ENCODE peak calls at places on chromosomes 11 and 22, in ten cellular contexts. E is lower lobe of right lung; Q is GM06990; D is AG04450; Y is upper lobe of right lung; P is SK-MEL-5; U is neural crest cell; X is T-helper 2 cell; R is neuronal stem cell; T is stimulated activated CD4-positive, alpha-beta T cell treated with anti-CD3 and anti-CD28 coated beads, TNF-alpha, amount 100 ng/mL, for 1 hour. G is an unnamed sample.

GRCh38 chr11:119316729-119317591 is at the start of gene MCAM:
- DNase-seq in Y (no peak), E (no peak), D (no peak), P (peak), T (no peak), R (no peak), X (no peak), Q (peak), U (peak), G (peak)

GRCh38 chr11:36628765-36629199 is 30.7 kb upstream of the RAG2 start:
- DNase-seq in Y (no peak), D (no peak), X (no peak), R (no peak), P (no peak), T (no peak), E (no peak), U (no peak), Q (no peak), G (no peak)

GRCh38 chr11:69538840-69539239 is 57.4 kb downstream of the LINC01488 start:
- DNase-seq in R (no peak), U (no peak), T (no peak), Y (peak), E (no peak), P (no peak), X (no peak), D (no peak), Q (no peak), G (no peak)

GRCh38 chr22:46942816-46943783 is 180.7 kb downstream of the TBC1D22A start:
- DNase-seq in P (no peak), R (no peak), U (no peak), E (peak), D (no peak), X (no peak), Y (no peak), Q (no peak), T (no peak), G (peak)

GRCh38 chr11:128852327-128853023 is 14.6 kb downstream of the KCNJ1 start:
- DNase-seq in P (no peak), U (no peak), Q (no peak), D (no peak), Y (no peak), T (no peak), X (no peak), E (no peak), R (no peak), G (peak)

GRCh38 chr11:115817844-115818565 is 313.8 kb upstream of the CADM1 start:
- DNase-seq in X (no peak), Q (no peak), E (no peak), P (no peak), Y (no peak), R (no peak), U (no peak), T (no peak), D (no peak), G (no peak)

GRCh38 chr11:48116843-48117242 is 99.8 kb upstream of the OR4B1 start:
- DNase-seq in D (no peak), T (no peak), E (no peak), P (peak), Y (no peak), R (no peak), U (no peak), X (no peak), Q (no peak), G (no peak)

GRCh38 chr11:72001255-72001654 is 2.5 kb downstream of the IL18BP start:
- DNase-seq in Q (no peak), R (no peak), E (no peak), Y (no peak), P (no peak), X (no peak), D (no peak), T (no peak), U (no peak), G (no peak)

GRCh38 chr11:77250881-77251640 is 50.4 kb downstream of the GDPD4 start:
- DNase-seq in D (no peak), R (no peak), X (no peak), E (no peak), U (no peak), Y (no peak), P (no peak), T (no peak), Q (no peak), G (no peak)

GRCh38 chr11:2305862-2306823 is 4.3 kb downstream of the TSPAN32 start:
- DNase-seq in Y (peak), X (peak), T (no peak), Q (no peak), U (no peak), R (no peak), D (peak), E (peak), P (no peak), G (peak)

GRCh38 chr11:127105578-127105977 is 105.0 kb upstream of the KIRREL3 start:
- DNase-seq in E (no peak), X (no peak), Q (no peak), P (no peak), Y (no peak), U (no peak), R (no peak), T (no peak), D (no peak), G (no peak)

GRCh38 chr11:111655924-111656323 is 53.7 kb downstream of the SIK2 start:
- DNase-seq in Y (no peak), U (no peak), T (no peak), X (no peak), E (no peak), D (no peak), R (no peak), Q (no peak), P (no peak), G (no peak)

GRCh38 chr11:36389811-36390210 is 93.7 kb downstream of the PRR5L start:
- DNase-seq in P (no peak), Q (no peak), D (no peak), T (no peak), E (no peak), U (no peak), R (no peak), Y (no peak), X (no peak), G (no peak)

GRCh38 chr11:1881442-1882264 is 10.0 kb downstream of the PRR33 start:
- DNase-seq in R (no peak), P (no peak), T (no peak), Q (no peak), U (no peak), D (no peak), Y (peak), X (no peak), E (no peak), G (peak)

GRCh38 chr22:49419661-49420060 is 408.0 kb downstream of the BRD1 start:
- DNase-seq in R (no peak), T (no peak), X (no peak), D (no peak), E (no peak), U (no peak), Q (no peak), P (no peak), Y (no peak), G (no peak)

GRCh38 chr22:33332538-33332937 is 274.4 kb upstream of the SYN3 start:
- DNase-seq in P (no peak), Q (no peak), X (no peak), T (no peak), D (no peak), U (no peak), Y (no peak), E (no peak), R (no peak), G (no peak)

GRCh38 chr11:47002366-47002765 is 65.8 kb downstream of the CSTPP1 start:
- DNase-seq in X (no peak), Q (no peak), R (no peak), U (no peak), Y (no peak), D (no peak), E (no peak), P (no peak), T (no peak), G (no peak)

GRCh38 chr11:48094643-48095339 is 114.4 kb downstream of the PTPRJ start:
- DNase-seq in E (no peak), T (no peak), D (no peak), Y (no peak), P (peak), U (no peak), R (no peak), X (no peak), Q (no peak), G (no peak)

GRCh38 chr11:69164824-69165223 is 9.1 kb downstream of the SMIM38 start:
- DNase-seq in P (peak), E (no peak), Q (no peak), Y (no peak), X (no peak), U (no peak), T (no peak), R (no peak), D (no peak), G (no peak)

GRCh38 chr11:134656861-134657540 is 245.0 kb upstream of the B3GAT1 start:
- DNase-seq in D (no peak), Q (no peak), X (no peak), P (no peak), U (no peak), E (no peak), T (no peak), R (no peak), Y (peak), G (no peak)

GRCh38 chr11:65555693-65556231 is 2.4 kb downstream of the LTBP3 start:
- DNase-seq in T (no peak), Q (no peak), Y (no peak), E (no peak), X (no peak), D (peak), P (no peak), U (no peak), R (no peak), G (peak)

GRCh38 chr11:45089251-45089650 is 57.2 kb upstream of the PRDM11 start:
- DNase-seq in U (no peak), Y (no peak), D (peak), E (no peak), X (no peak), T (no peak), P (no peak), R (no peak), Q (no peak), G (peak)

GRCh38 chr22:28799834-28800307 is 498 bp downstream of the XBP1 start:
- DNase-seq in Q (peak), Y (peak), D (peak), X (no peak), T (no peak), U (peak), R (peak), P (peak), E (peak), G (peak)

GRCh38 chr11:20980736-20981135 is 311.4 kb downstream of the NELL1 start:
- DNase-seq in R (no peak), U (no peak), P (no peak), T (no peak), E (no peak), X (no peak), D (no peak), Q (no peak), Y (no peak), G (no peak)

GRCh38 chr11:118615996-118616395 is 8.6 kb downstream of the PHLDB1 start:
- DNase-seq in Q (no peak), Y (peak), T (no peak), E (peak), D (no peak), X (no peak), U (no peak), R (no peak), P (no peak), G (peak)

GRCh38 chr11:18455686-18456372 is at the start of gene LDHAL6A:
- DNase-seq in P (no peak), X (no peak), Q (peak), T (no peak), Y (no peak), U (no peak), E (no peak), R (no peak), D (no peak), G (no peak)

GRCh38 chr11:106395716-106396349 is 318.4 kb downstream of the AASDHPPT start:
- DNase-seq in Y (no peak), E (no peak), P (no peak), R (no peak), Q (no peak), U (no peak), T (no peak), X (no peak), D (no peak), G (no peak)

GRCh38 chr11:118878187-118878586 is 5.5 kb upstream of the CXCR5 start:
- DNase-seq in Y (no peak), R (no peak), D (no peak), X (no peak), E (no peak), Q (no peak), U (no peak), T (no peak), P (no peak), G (no peak)

GRCh38 chr11:41289408-41289807 is 170.0 kb downstream of the LRRC4C start:
- DNase-seq in Q (no peak), U (no peak), P (no peak), R (no peak), X (no peak), Y (no peak), T (no peak), D (no peak), E (no peak), G (no peak)

GRCh38 chr11:78399136-78399535 is 18.5 kb downstream of the GAB2 start:
- DNase-seq in P (no peak), E (no peak), X (no peak), T (no peak), R (no peak), Y (no peak), Q (no peak), U (no peak), D (no peak), G (no peak)

GRCh38 chr22:19050117-19050516 is 72.1 kb downstream of the DGCR2 start:
- DNase-seq in U (no peak), T (no peak), E (no peak), R (no peak), P (no peak), Y (no peak), D (no peak), Q (no peak), X (no peak), G (no peak)

GRCh38 chr11:74927496-74927895 is 21.4 kb downstream of the XRRA1 start:
- DNase-seq in R (no peak), T (no peak), U (no peak), X (no peak), D (no peak), E (no peak), Y (no peak), Q (no peak), P (no peak), G (no peak)

GRCh38 chr11:48111941-48112340 is 104.7 kb upstream of the OR4B1 start:
- DNase-seq in U (no peak), Y (no peak), T (no peak), D (no peak), X (no peak), Q (no peak), E (no peak), R (no peak), P (no peak), G (no peak)

GRCh38 chr11:10818594-10818993 is 9.9 kb upstream of the EIF4G2 start:
- DNase-seq in X (no peak), E (no peak), R (no peak), Y (no peak), U (no peak), P (no peak), T (no peak), D (peak), Q (no peak), G (no peak)

GRCh38 chr11:124070906-124071621 is 29.9 kb upstream of the OR10G7 start:
- DNase-seq in T (peak), Y (peak), U (peak), Q (peak), P (peak), E (peak), X (peak), D (peak), R (peak), G (peak)

GRCh38 chr11:64849600-64850356 is 5.3 kb upstream of the CDC42BPG start:
- DNase-seq in P (no peak), Y (no peak), D (no peak), T (no peak), U (no peak), X (no peak), E (no peak), R (no peak), Q (no peak), G (peak)

GRCh38 chr22:48948575-48949170 is 879.0 kb downstream of the BRD1 start:
- DNase-seq in X (no peak), D (no peak), P (no peak), U (no peak), Q (no peak), T (no peak), R (no peak), E (no peak), Y (peak), G (no peak)

GRCh38 chr11:115290479-115291390 is 213.5 kb downstream of the CADM1 start:
- DNase-seq in T (no peak), D (no peak), U (no peak), E (no peak), Y (no peak), R (no peak), X (no peak), Q (no peak), P (no peak), G (no peak)